ENCODE peak calls at places on chromosomes 4 and X, in nine cellular contexts. One of them, this sample, is unnamed.

GRCh38 chr4:139972305-139972704 is 181.7 kb downstream of the MAML3 start:
- DNase-seq in MM.1S: no peak
- DNase-seq in epithelial cell of esophagus: peak
- DNase-seq in BJ: no peak
- DNase-seq in NB4: no peak
- DNase-seq in retinal pigment epithelial cell: no peak
- DNase-seq in A549: no peak
- DNase-seq in mesendoderm: no peak
- DNase-seq in fibroblast of pulmonary artery: no peak
- DNase-seq in this sample: no peak

GRCh38 chr4:10140866-10141759 is 24.5 kb upstream of the WDR1 start:
- DNase-seq in MM.1S: no peak
- DNase-seq in epithelial cell of esophagus: no peak
- DNase-seq in BJ: no peak
- DNase-seq in NB4: no peak
- DNase-seq in retinal pigment epithelial cell: no peak
- DNase-seq in A549: no peak
- DNase-seq in mesendoderm: peak
- DNase-seq in fibroblast of pulmonary artery: no peak
- DNase-seq in this sample: no peak

GRCh38 chr4:17769406-17770174 is 11.8 kb downstream of the FAM184B start:
- DNase-seq in MM.1S: no peak
- DNase-seq in epithelial cell of esophagus: no peak
- DNase-seq in BJ: no peak
- DNase-seq in NB4: no peak
- DNase-seq in retinal pigment epithelial cell: no peak
- DNase-seq in A549: no peak
- DNase-seq in mesendoderm: no peak
- DNase-seq in fibroblast of pulmonary artery: no peak
- DNase-seq in this sample: no peak

GRCh38 chrX:134717698-134718328 is 59.5 kb upstream of the PLAC1 start:
- DNase-seq in MM.1S: no peak
- DNase-seq in epithelial cell of esophagus: no peak
- DNase-seq in BJ: no peak
- DNase-seq in NB4: peak
- DNase-seq in retinal pigment epithelial cell: no peak
- DNase-seq in A549: peak
- DNase-seq in mesendoderm: no peak
- DNase-seq in fibroblast of pulmonary artery: peak
- DNase-seq in this sample: peak

GRCh38 chrX:32673193-32673592 is 538.2 kb downstream of the DMD start:
- DNase-seq in MM.1S: no peak
- DNase-seq in epithelial cell of esophagus: peak
- DNase-seq in BJ: no peak
- DNase-seq in NB4: peak
- DNase-seq in retinal pigment epithelial cell: no peak
- DNase-seq in A549: peak
- DNase-seq in mesendoderm: peak
- DNase-seq in fibroblast of pulmonary artery: peak
- DNase-seq in this sample: peak

GRCh38 chrX:63747331-63747730 is 37.7 kb downstream of the ARHGEF9 start:
- DNase-seq in MM.1S: no peak
- DNase-seq in epithelial cell of esophagus: peak
- DNase-seq in BJ: peak
- DNase-seq in NB4: no peak
- DNase-seq in retinal pigment epithelial cell: peak
- DNase-seq in A549: no peak
- DNase-seq in mesendoderm: no peak
- DNase-seq in fibroblast of pulmonary artery: peak
- DNase-seq in this sample: peak

GRCh38 chrX:23736030-23736429 is 7.0 kb downstream of the ACOT9 start:
- DNase-seq in MM.1S: no peak
- DNase-seq in epithelial cell of esophagus: no peak
- DNase-seq in BJ: no peak
- DNase-seq in NB4: no peak
- DNase-seq in retinal pigment epithelial cell: no peak
- DNase-seq in A549: no peak
- DNase-seq in mesendoderm: no peak
- DNase-seq in fibroblast of pulmonary artery: no peak
- DNase-seq in this sample: no peak

GRCh38 chrX:14412686-14413085 is 116.7 kb upstream of the GLRA2 start:
- DNase-seq in MM.1S: no peak
- DNase-seq in epithelial cell of esophagus: peak
- DNase-seq in BJ: no peak
- DNase-seq in NB4: no peak
- DNase-seq in retinal pigment epithelial cell: no peak
- DNase-seq in A549: no peak
- DNase-seq in mesendoderm: no peak
- DNase-seq in fibroblast of pulmonary artery: no peak
- DNase-seq in this sample: peak

GRCh38 chr4:23966720-23967119 is 76.9 kb upstream of the PPARGC1A start:
- DNase-seq in MM.1S: no peak
- DNase-seq in epithelial cell of esophagus: peak
- DNase-seq in BJ: no peak
- DNase-seq in NB4: peak
- DNase-seq in retinal pigment epithelial cell: no peak
- DNase-seq in A549: no peak
- DNase-seq in mesendoderm: peak
- DNase-seq in fibroblast of pulmonary artery: peak
- DNase-seq in this sample: peak

GRCh38 chr4:147786031-147786430 is 54.1 kb downstream of the ARHGAP10 start:
- DNase-seq in MM.1S: no peak
- DNase-seq in epithelial cell of esophagus: no peak
- DNase-seq in BJ: no peak
- DNase-seq in NB4: no peak
- DNase-seq in retinal pigment epithelial cell: no peak
- DNase-seq in A549: no peak
- DNase-seq in mesendoderm: no peak
- DNase-seq in fibroblast of pulmonary artery: no peak
- DNase-seq in this sample: no peak

GRCh38 chr4:1407657-1408333 is 1.6 kb upstream of the NKX1-1 start:
- DNase-seq in MM.1S: no peak
- DNase-seq in epithelial cell of esophagus: no peak
- DNase-seq in BJ: no peak
- DNase-seq in NB4: no peak
- DNase-seq in retinal pigment epithelial cell: no peak
- DNase-seq in A549: no peak
- DNase-seq in mesendoderm: no peak
- DNase-seq in fibroblast of pulmonary artery: no peak
- DNase-seq in this sample: no peak

GRCh38 chr4:185523862-185524261 is 11.4 kb downstream of the PDLIM3 start:
- DNase-seq in MM.1S: no peak
- DNase-seq in epithelial cell of esophagus: no peak
- DNase-seq in BJ: no peak
- DNase-seq in NB4: no peak
- DNase-seq in retinal pigment epithelial cell: no peak
- DNase-seq in A549: no peak
- DNase-seq in mesendoderm: no peak
- DNase-seq in fibroblast of pulmonary artery: no peak
- DNase-seq in this sample: no peak

GRCh38 chr4:107034982-107035710 is 967 bp downstream of the DKK2 start:
- DNase-seq in MM.1S: no peak
- DNase-seq in epithelial cell of esophagus: peak
- DNase-seq in BJ: no peak
- DNase-seq in NB4: no peak
- DNase-seq in retinal pigment epithelial cell: no peak
- DNase-seq in A549: no peak
- DNase-seq in mesendoderm: peak
- DNase-seq in fibroblast of pulmonary artery: no peak
- DNase-seq in this sample: peak

GRCh38 chr4:137648531-137648930 is 116.2 kb upstream of the PCDH18 start:
- DNase-seq in MM.1S: no peak
- DNase-seq in epithelial cell of esophagus: no peak
- DNase-seq in BJ: no peak
- DNase-seq in NB4: no peak
- DNase-seq in retinal pigment epithelial cell: no peak
- DNase-seq in A549: no peak
- DNase-seq in mesendoderm: no peak
- DNase-seq in fibroblast of pulmonary artery: no peak
- DNase-seq in this sample: no peak

DNA sequence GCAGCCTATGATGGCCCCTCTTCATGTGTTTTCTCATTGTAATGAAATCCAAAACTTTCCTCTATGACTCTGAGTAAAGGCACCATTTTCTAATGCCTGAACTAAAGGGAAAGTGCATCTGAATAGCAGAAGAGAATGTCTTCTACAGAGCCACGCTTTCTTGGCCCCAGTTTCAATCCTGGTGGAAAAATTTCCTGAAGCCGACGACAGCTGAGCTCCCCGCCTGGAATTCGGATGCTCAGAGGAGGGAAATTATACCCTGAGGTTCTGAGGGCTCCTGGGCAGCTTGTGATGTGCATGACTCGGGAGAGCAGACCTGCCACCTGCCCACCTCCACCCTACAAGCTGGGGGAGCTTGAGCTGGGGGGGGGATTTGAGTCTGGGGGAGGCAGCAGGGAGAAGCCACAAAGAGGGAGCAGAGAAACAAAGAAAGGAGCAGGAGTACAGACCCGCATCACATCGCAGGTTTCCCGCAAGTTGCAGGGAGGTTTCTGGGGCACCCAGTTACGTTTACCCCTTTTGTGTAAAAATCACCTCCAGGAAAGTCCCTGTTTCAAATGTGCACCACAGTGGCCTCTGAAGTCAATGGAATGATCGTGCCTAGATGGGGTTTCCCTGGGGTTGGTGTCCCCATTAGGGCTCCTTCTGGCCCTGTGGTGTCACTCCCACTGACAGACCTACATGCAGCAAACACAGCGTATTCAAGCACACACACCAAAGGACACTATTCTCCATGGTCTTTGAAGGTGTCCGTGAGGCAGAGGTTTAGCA is 145.6 kb upstream of the RBPJ start:
- DNase-seq in MM.1S: no peak
- DNase-seq in epithelial cell of esophagus: no peak
- DNase-seq in BJ: no peak
- DNase-seq in NB4: no peak
- DNase-seq in retinal pigment epithelial cell: no peak
- DNase-seq in A549: no peak
- DNase-seq in mesendoderm: no peak
- DNase-seq in fibroblast of pulmonary artery: no peak
- DNase-seq in this sample: no peak
- H3K4me3 ChIP-seq in MM.1S: no peak
- H3K4me3 ChIP-seq in epithelial cell of esophagus: no peak
- H3K4me3 ChIP-seq in BJ: no peak
- H3K4me3 ChIP-seq in NB4: no peak
- H3K4me3 ChIP-seq in retinal pigment epithelial cell: no peak
- H3K4me3 ChIP-seq in A549: no peak
- H3K4me3 ChIP-seq in mesendoderm: no peak
- H3K4me3 ChIP-seq in fibroblast of pulmonary artery: no peak
- H3K4me3 ChIP-seq in this sample: no peak

DNA sequence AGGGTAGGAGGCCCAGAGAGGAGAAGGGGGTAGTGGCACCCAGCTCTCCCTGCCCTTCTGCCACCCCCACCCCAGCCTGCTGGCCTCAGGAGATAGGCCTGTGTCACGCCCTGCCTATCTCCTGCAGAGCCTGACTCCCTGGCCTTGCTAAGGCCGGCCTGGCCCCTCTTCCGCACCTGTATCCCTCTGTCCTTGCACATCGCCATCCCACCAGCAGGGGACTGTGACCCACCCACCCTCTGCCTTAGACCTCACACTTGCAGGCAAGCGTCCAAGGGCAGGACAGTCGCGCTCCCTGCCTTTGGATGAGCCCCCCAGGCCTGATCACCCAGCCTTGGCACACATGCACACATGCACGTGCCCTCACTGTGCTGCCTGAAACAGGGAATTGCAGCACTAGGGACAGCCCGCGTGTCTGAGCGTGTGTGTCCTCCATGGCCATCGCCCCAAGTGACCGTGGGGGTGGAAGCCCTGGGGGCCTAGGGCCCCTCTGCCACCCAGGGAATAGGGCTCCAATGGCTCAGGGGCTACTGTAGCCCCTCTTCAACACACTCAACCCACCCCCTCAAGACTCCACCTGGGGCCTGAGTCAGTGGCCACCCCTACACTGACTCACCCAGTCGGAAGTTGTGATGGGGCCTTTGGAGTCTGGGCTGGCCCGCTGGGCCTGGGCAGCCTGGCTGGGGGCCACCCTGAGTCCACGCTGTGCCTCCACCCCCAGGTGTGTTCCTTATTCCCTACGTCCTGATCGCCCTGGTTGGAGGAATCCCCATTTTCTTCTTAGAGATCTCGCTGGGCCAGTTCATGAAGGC is 2.1 kb downstream of the SLC6A8 start:
- DNase-seq in MM.1S: no peak
- DNase-seq in epithelial cell of esophagus: peak
- DNase-seq in BJ: no peak
- DNase-seq in NB4: no peak
- DNase-seq in retinal pigment epithelial cell: no peak
- DNase-seq in A549: no peak
- DNase-seq in mesendoderm: peak
- DNase-seq in fibroblast of pulmonary artery: no peak
- DNase-seq in this sample: no peak
- H3K4me3 ChIP-seq in MM.1S: no peak
- H3K4me3 ChIP-seq in epithelial cell of esophagus: peak
- H3K4me3 ChIP-seq in BJ: peak
- H3K4me3 ChIP-seq in NB4: no peak
- H3K4me3 ChIP-seq in retinal pigment epithelial cell: peak
- H3K4me3 ChIP-seq in A549: no peak
- H3K4me3 ChIP-seq in mesendoderm: no peak
- H3K4me3 ChIP-seq in fibroblast of pulmonary artery: peak
- H3K4me3 ChIP-seq in this sample: peak

GRCh38 chr4:4677825-4678522 is 136.1 kb upstream of the STX18 start:
- DNase-seq in MM.1S: no peak
- DNase-seq in epithelial cell of esophagus: no peak
- DNase-seq in BJ: peak
- DNase-seq in NB4: peak
- DNase-seq in retinal pigment epithelial cell: no peak
- DNase-seq in A549: peak
- DNase-seq in mesendoderm: peak
- DNase-seq in fibroblast of pulmonary artery: peak
- DNase-seq in this sample: peak
- H3K4me3 ChIP-seq in MM.1S: no peak
- H3K4me3 ChIP-seq in epithelial cell of esophagus: no peak
- H3K4me3 ChIP-seq in BJ: peak
- H3K4me3 ChIP-seq in NB4: no peak
- H3K4me3 ChIP-seq in retinal pigment epithelial cell: no peak
- H3K4me3 ChIP-seq in A549: no peak
- H3K4me3 ChIP-seq in mesendoderm: no peak
- H3K4me3 ChIP-seq in fibroblast of pulmonary artery: peak
- H3K4me3 ChIP-seq in this sample: no peak

DNA sequence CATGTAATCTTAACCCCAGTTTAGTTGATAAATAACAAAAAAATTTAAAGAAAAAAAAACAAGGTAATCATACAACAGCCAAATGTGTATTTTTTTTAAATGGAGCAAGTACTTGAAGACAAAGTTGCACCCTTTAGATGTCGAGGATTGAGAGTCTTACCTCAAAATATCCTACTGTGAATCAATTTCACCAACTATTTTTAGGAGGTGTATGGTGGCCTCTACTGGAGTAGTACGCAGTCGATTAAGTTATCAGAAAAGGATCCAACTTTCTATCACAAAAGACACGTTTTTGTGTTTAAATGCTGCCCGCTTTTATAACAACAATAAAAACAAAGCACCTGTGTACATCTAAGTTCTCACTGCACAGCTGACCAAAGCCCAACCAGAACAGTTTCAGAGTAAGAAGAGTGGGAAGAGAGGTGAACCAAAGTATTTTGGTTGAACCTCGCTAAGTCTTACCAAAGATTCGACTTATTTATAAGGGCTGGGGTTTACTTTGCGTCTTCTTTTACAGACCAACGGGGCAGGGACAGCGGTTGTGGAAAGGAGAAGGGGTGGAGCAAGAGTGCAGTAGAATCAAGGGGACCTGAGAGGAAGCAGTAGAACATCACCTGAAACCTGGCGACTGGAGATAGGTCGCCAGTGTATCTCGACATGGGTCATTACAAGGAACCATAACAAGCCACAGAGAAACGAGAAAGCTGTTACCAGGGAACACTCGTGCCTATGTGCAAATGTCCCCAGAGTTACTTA is 1.2 kb downstream of the RPS6KA6 start:
- DNase-seq in MM.1S: peak
- DNase-seq in epithelial cell of esophagus: peak
- DNase-seq in BJ: no peak
- DNase-seq in NB4: no peak
- DNase-seq in retinal pigment epithelial cell: no peak
- DNase-seq in A549: peak
- DNase-seq in mesendoderm: peak
- DNase-seq in fibroblast of pulmonary artery: no peak
- DNase-seq in this sample: no peak
- H3K4me3 ChIP-seq in MM.1S: peak
- H3K4me3 ChIP-seq in epithelial cell of esophagus: peak
- H3K4me3 ChIP-seq in BJ: peak
- H3K4me3 ChIP-seq in NB4: no peak
- H3K4me3 ChIP-seq in retinal pigment epithelial cell: peak
- H3K4me3 ChIP-seq in A549: peak
- H3K4me3 ChIP-seq in mesendoderm: peak
- H3K4me3 ChIP-seq in fibroblast of pulmonary artery: peak
- H3K4me3 ChIP-seq in this sample: peak

This sample was measured in cardiac fibroblast.